ENCODE peak calls at places on chromosomes 2 and 18, in eight cellular contexts. J is IMR-90; Y is effector memory CD4-positive, alpha-beta T cell; Q is fibroblast of lung; W is adrenal gland; A is hepatocyte; X is uterus; I is GM12878. F is an unnamed sample. For H3K4me1, the result is how much of the 10 kb centered on the place peaks cover.

GRCh38 chr2:690799-691198 is 13.6 kb upstream of the TMEM18 start:
- DNase-seq in J (no peak), Y (no peak), Q (no peak), W (no peak), A (no peak), X (peak), I (no peak), F (no peak)

GRCh38 chr2:140586379-140586778 is 1544.4 kb downstream of the LRP1B start:
- DNase-seq in J (peak), Y (no peak), Q (peak), W (no peak), A (peak), X (no peak), I (peak), F (no peak)

GRCh38 chr18:79806976-79807841 is 9.5 kb downstream of the KCNG2 start:
- DNase-seq in J (no peak), Y (no peak), Q (no peak), W (no peak), A (no peak), X (no peak), I (no peak), F (no peak)

GRCh38 chr2:32788106-32788505 is 158.6 kb upstream of the LTBP1 start:
- DNase-seq in J (no peak), Y (no peak), Q (no peak), W (no peak), A (no peak), X (no peak), I (no peak), F (no peak)

GRCh38 chr18:36786686-36787085 is 42.1 kb downstream of the TPGS2 start:
- DNase-seq in J (peak), Y (no peak), Q (peak), W (peak), A (peak), X (peak), I (no peak), F (peak)

GRCh38 chr2:26299488-26300092 is 46.4 kb upstream of the SELENOI start:
- DNase-seq in J (peak), Y (no peak), Q (peak), W (peak), A (peak), X (peak), I (peak), F (no peak)

GRCh38 chr2:17300141-17300540 is 218.1 kb downstream of the RAD51AP2 start:
- DNase-seq in J (peak), Y (no peak), Q (peak), W (no peak), A (peak), X (no peak), I (no peak), F (no peak)

GRCh38 chr2:138503087-138503442 is 1.5 kb downstream of the SPOPL start:
- DNase-seq in J (no peak), Y (no peak), Q (peak), W (no peak), A (no peak), X (no peak), I (no peak), F (no peak)

GRCh38 chr2:190469770-190470169 is 61.6 kb downstream of the MFSD6 start:
- DNase-seq in J (peak), Y (no peak), Q (peak), W (peak), A (peak), X (peak), I (no peak), F (no peak)

GRCh38 chr2:165219491-165219890 is 15.6 kb upstream of the SCN3A start:
- DNase-seq in J (no peak), Y (no peak), Q (no peak), W (no peak), A (no peak), X (no peak), I (no peak), F (no peak)

GRCh38 chr18:11798271-11798670 is 52.9 kb upstream of the CHMP1B start:
- DNase-seq in J (no peak), Y (no peak), Q (no peak), W (no peak), A (no peak), X (no peak), I (no peak), F (no peak)

GRCh38 chr2:101728865-101729264 is 31.4 kb downstream of the MAP4K4 start:
- DNase-seq in J (no peak), Y (no peak), Q (no peak), W (no peak), A (no peak), X (no peak), I (no peak), F (no peak)

GRCh38 chr2:198065327-198065726 is 260.9 kb downstream of the PLCL1 start:
- DNase-seq in J (no peak), Y (no peak), Q (no peak), W (no peak), A (no peak), X (no peak), I (no peak), F (no peak)

GRCh38 chr2:37627715-37628114 is 43.7 kb downstream of the CDC42EP3 start:
- DNase-seq in J (peak), Y (no peak), Q (peak), W (no peak), A (no peak), X (no peak), I (no peak), F (no peak)

GRCh38 chr18:26487437-26487836 is 60.9 kb downstream of the KCTD1 start:
- DNase-seq in J (no peak), Y (no peak), Q (peak), W (no peak), A (peak), X (no peak), I (peak), F (no peak)

GRCh38 chr2:216694201-216694825 is 1.0 kb downstream of the IGFBP5 start:
- DNase-seq in J (no peak), Y (no peak), Q (peak), W (peak), A (peak), X (peak), I (no peak), F (peak)

GRCh38 chr2:33363599-33364300 is 112.7 kb upstream of the RASGRP3 start:
- DNase-seq in J (peak), Y (no peak), Q (peak), W (no peak), A (no peak), X (no peak), I (no peak), F (no peak)

GRCh38 chr2:105468655-105469042 is 69.8 kb upstream of the FHL2 start:
- DNase-seq in J (no peak), Y (no peak), Q (no peak), W (no peak), A (no peak), X (no peak), I (no peak), F (no peak)

GRCh38 chr18:79879566-79879965 is 71.9 kb downstream of the SLC66A2 start:
- DNase-seq in J (no peak), Y (no peak), Q (no peak), W (no peak), A (no peak), X (no peak), I (no peak), F (no peak)

GRCh38 chr2:172964511-172964910 is 111.1 kb upstream of the MAP3K20 start:
- DNase-seq in J (peak), Y (no peak), Q (peak), W (peak), A (no peak), X (no peak), I (no peak), F (no peak)

GRCh38 chr2:70328921-70329561 is 27.2 kb upstream of the FAM136A start:
- DNase-seq in J (no peak), Y (no peak), Q (peak), W (peak), A (peak), X (no peak), I (no peak), F (no peak)

GRCh38 chr2:206250041-206250897 is 24.2 kb upstream of the ZDBF2 start:
- DNase-seq in J (peak), Y (no peak), Q (no peak), W (no peak), A (peak), X (no peak), I (no peak), F (no peak)

GRCh38 chr18:77081387-77081773 is 51.2 kb downstream of the MBP start:
- DNase-seq in J (peak), Y (no peak), Q (peak), W (no peak), A (no peak), X (no peak), I (no peak), F (no peak)

GRCh38 chr18:63540131-63540530 is 2.0 kb upstream of the SERPINB12 start:
- DNase-seq in J (peak), Y (no peak), Q (peak), W (no peak), A (no peak), X (no peak), I (no peak), F (no peak)

GRCh38 chr18:77100751-77101355 is 31.7 kb downstream of the MBP start:
- DNase-seq in J (no peak), Y (no peak), Q (peak), W (no peak), A (no peak), X (no peak), I (no peak), F (no peak)

GRCh38 chr18:54775686-54776085 is 52.6 kb upstream of the RAB27B start:
- DNase-seq in J (peak), Y (no peak), Q (peak), W (no peak), A (no peak), X (no peak), I (no peak), F (no peak)

GRCh38 chr2:235240574-235240973 is 253.3 kb upstream of the AGAP1 start:
- DNase-seq in J (no peak), Y (no peak), Q (no peak), W (no peak), A (no peak), X (no peak), I (no peak), F (no peak)

GRCh38 chr2:209648714-209649113 is 122.9 kb upstream of the UNC80 start:
- DNase-seq in J (peak), Y (no peak), Q (peak), W (no peak), A (no peak), X (no peak), I (no peak), F (no peak)

GRCh38 chr2:119158563-119159347 is at the start of gene C1QL2:
- DNase-seq in J (no peak), Y (no peak), Q (no peak), W (no peak), A (peak), X (no peak), I (no peak), F (no peak)

GRCh38 chr2:15943378-15943851 is 3.1 kb downstream of the MYCN start:
- DNase-seq in J (no peak), Y (no peak), Q (no peak), W (no peak), A (peak), X (no peak), I (no peak), F (no peak)

GRCh38 chr2:145682536-145683157 is 1162.7 kb upstream of the ZEB2 start:
- DNase-seq in J (peak), Y (no peak), Q (peak), W (no peak), A (no peak), X (no peak), I (no peak), F (no peak)

GRCh38 chr2:133854603-133855200 is 286.4 kb upstream of the NCKAP5 start:
- DNase-seq in J (no peak), Y (no peak), Q (no peak), W (no peak), A (no peak), X (no peak), I (no peak), F (no peak)

GRCh38 chr2:231663458-231664290 is 44.7 kb upstream of the PTMA start:
- DNase-seq in J (no peak), Y (no peak), Q (no peak), W (peak), A (no peak), X (peak), I (no peak), F (no peak)

GRCh38 chr2:27647289-27647688 is 16.1 kb downstream of the SUPT7L start:
- DNase-seq in J (peak), Y (no peak), Q (peak), W (no peak), A (no peak), X (no peak), I (no peak), F (no peak)

GRCh38 chr2:160397530-160397865 is 96.1 kb downstream of the RBMS1 start:
- DNase-seq in J (peak), Y (no peak), Q (peak), W (no peak), A (no peak), X (no peak), I (no peak), F (no peak)

GRCh38 chr18:32552421-32553030 is 81.8 kb upstream of the GAREM1 start:
- DNase-seq in J (peak), Y (peak), Q (peak), W (peak), A (peak), X (peak), I (no peak), F (no peak)

GRCh38 chr18:24949908-24950307 is 402.1 kb downstream of the ZNF521 start:
- DNase-seq in J (no peak), Y (no peak), Q (no peak), W (no peak), A (no peak), X (no peak), I (no peak), F (no peak)

GRCh38 chr2:70344195-70344594 is 42.3 kb upstream of the FAM136A start:
- DNase-seq in J (peak), Y (no peak), Q (peak), W (no peak), A (no peak), X (no peak), I (no peak), F (no peak)

GRCh38 chr18:48734460-48734859 is 195.6 kb downstream of the CTIF start:
- DNase-seq in J (no peak), Y (no peak), Q (no peak), W (no peak), A (no peak), X (no peak), I (no peak), F (peak)

DNA sequence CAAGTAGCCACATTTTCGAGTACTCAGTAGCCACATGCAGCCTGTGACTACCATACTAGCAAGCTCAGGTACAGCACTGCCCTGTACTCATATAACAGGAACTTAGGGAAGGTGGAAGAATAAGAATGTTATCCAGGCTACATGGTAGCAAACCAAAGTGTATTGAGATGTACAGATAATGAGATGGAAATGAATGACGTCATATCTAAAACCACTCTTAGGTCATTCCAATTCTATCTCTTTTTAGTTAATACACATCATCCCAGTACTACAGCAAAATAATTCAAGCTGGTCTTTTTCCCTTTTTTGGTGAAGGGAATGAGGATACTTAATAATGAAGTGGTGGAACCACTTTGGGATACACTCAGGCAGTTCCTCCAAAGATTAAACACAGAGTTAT is 38.7 kb downstream of the COLEC12 start:
- DNase-seq in J (no peak), Y (no peak), Q (no peak), W (no peak), A (no peak), X (no peak), I (no peak), F (no peak)
- H3K4me1 ChIP-seq in J (under half), Y (under half), Q (under half), W (under half), A (under half), X (under half), I (under half), F (under half)

GRCh38 chr2:236715077-236715476 is 145.5 kb downstream of the ACKR3 start:
- DNase-seq in J (no peak), Y (no peak), Q (peak), W (no peak), A (peak), X (no peak), I (no peak), F (peak)
- H3K27ac ChIP-seq in J (no peak), Y (no peak), Q (no peak), W (no peak), A (peak), X (no peak), I (no peak), F (no peak)

DNA sequence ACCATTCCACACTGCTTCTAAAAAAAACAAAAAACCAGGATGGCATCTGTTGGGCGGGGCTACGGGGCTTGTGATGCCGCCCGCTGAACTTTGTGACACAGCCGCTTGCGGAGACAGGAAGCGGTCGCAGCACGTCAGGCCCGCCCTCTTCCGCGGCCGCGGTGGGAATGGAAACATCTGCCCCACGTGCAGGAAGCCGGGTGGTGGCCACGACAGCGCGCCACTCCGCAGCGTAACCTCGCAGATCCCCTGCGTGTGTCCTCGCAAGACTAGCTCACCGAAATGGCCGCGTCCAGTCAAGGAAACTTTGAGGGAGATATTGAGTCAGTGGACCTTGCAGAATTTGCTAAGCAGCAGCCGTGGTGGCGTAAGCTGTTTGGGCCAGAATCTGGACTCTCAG is 168.5 kb downstream of the SUCLG1 start:
- DNase-seq in J (no peak), Y (peak), Q (no peak), W (no peak), A (no peak), X (no peak), I (no peak), F (no peak)
- H3K4me1 ChIP-seq in J (under half), Y (under half), Q (under half), W (under half), A (under half), X (under half), I (under half), F (under half)

DNA sequence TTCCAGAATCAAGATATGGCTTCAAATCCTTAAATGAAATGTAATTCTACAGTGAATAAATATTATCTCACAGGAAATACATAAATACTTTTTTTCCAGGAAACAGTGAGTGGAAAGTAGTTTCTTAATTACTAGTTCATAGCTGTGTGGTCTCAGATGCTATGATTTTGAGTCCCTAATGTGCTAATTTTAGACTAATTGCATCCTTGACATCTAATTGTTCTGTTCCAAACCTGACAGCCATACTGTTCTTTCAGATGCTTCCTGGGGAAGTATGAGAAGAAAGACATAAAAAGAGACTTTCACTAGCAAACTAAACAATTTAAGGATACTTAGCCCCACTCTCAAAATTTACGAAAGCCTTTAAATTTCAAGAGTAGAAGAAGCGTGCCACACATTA is 350.9 kb upstream of the CDH20 start:
- DNase-seq in J (no peak), Y (no peak), Q (no peak), W (no peak), A (no peak), X (no peak), I (no peak), F (no peak)
- H3K27ac ChIP-seq in J (no peak), Y (no peak), Q (no peak), W (no peak), A (no peak), X (no peak), I (no peak), F (no peak)

DNA sequence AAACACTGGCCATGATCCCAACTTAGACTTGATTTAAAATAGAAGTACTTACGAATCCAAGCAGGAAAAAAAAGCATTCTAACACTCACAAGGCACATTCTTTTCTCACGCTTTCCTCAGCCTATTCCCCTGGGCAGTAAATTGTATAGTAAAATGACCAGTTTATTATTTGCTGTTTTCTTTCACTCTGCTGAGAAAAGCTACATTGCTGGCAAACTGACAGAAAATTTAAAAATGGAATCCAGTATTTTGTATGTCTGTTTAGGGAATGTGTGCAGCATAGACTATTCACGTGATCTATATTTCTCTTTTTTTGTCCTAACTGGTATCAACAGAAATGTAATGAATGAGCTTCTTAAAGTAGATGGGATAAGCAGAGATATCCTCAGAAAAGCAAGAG is 2.7 kb upstream of the TANC1 start:
- DNase-seq in J (no peak), Y (no peak), Q (no peak), W (no peak), A (no peak), X (no peak), I (no peak), F (no peak)
- H3K4me1 ChIP-seq in J (under half), Y (under half), Q (under half), W (under half), A (under half), X (under half), I (under half), F (under half)

F was measured in aorta.